ENCODE peak calls at places on chromosomes 11 and 22, in four cellular contexts. D is GF-D8, V is T47D, J is NCI-H1694. C is an unnamed sample.

GRCh38 chr11:47376543-47377371 is 1.6 kb downstream of the SPI1 start:
- DNase-seq in D (no peak), V (no peak), J (no peak), C (no peak)

GRCh38 chr11:17735823-17736772 is 1.5 kb downstream of the KCNC1 start:
- DNase-seq in J (no peak), D (no peak), V (no peak), C (no peak)

GRCh38 chr22:31647516-31647915 is 14.5 kb downstream of the PISD start:
- DNase-seq in D (no peak), J (no peak), V (no peak), C (peak)

GRCh38 chr11:33773399-33774355 is 643 bp downstream of the FBXO3 start:
- DNase-seq in D (no peak), J (no peak), V (no peak), C (peak)

GRCh38 chr11:85813721-85814120 is 2.8 kb upstream of the SYTL2 start:
- DNase-seq in J (no peak), D (no peak), V (no peak), C (no peak)

GRCh38 chr22:39173787-39174497 is 21.5 kb upstream of the CBX7 start:
- DNase-seq in V (no peak), J (no peak), D (no peak), C (no peak)

GRCh38 chr11:134574947-134575346 is 162.9 kb upstream of the B3GAT1 start:
- DNase-seq in D (no peak), V (no peak), J (no peak), C (no peak)

GRCh38 chr11:69131644-69132300 is 24.0 kb upstream of the SMIM38 start:
- DNase-seq in D (no peak), J (no peak), V (peak), C (peak)

GRCh38 chr11:19766206-19766605 is 53.6 kb downstream of the NAV2 start:
- DNase-seq in J (no peak), V (peak), D (no peak), C (no peak)

GRCh38 chr11:57514538-57515331 is 767 bp downstream of the SLC43A1 start:
- DNase-seq in D (peak), J (no peak), V (no peak), C (no peak)

GRCh38 chr11:2768471-2769408 is 68.9 kb upstream of the KCNQ1OT1 start:
- DNase-seq in D (no peak), J (no peak), V (no peak), C (peak)

GRCh38 chr22:42841444-42841843 is 15.6 kb downstream of the ARFGAP3 start:
- DNase-seq in J (no peak), V (no peak), D (no peak), C (peak)

GRCh38 chr11:80414766-80415165 is 973.9 kb upstream of the TENM4 start:
- DNase-seq in J (no peak), D (no peak), V (no peak), C (peak)

GRCh38 chr11:119759324-119759723 is 30.3 kb upstream of the NECTIN1 start:
- DNase-seq in J (no peak), V (no peak), D (no peak), C (peak)

GRCh38 chr11:111782109-111782784 is 16.1 kb upstream of the PPP2R1B start:
- DNase-seq in J (no peak), V (no peak), D (no peak), C (no peak)